ENCODE peak calls at places on chromosomes 2 and 18, in four cellular contexts. B is activated CD4-positive, alpha-beta T cell treated with anti-CD3 and anti-CD28 coated beads, Interleukin-2, amount 50 U/mL, for 4 hours; E is Daoy; H is AG08395. F is an unnamed sample.
A peak's percentile ranks its signal among the peaks of the same experiment; 100 is the strongest.

GRCh38 chr2:187499941-187500532 is 52.0 kb upstream of the CALCRL start:
- DNase-seq in B (no peak), H (peak; percentile 50), E (peak; percentile 43), F (peak; percentile 61)

GRCh38 chr18:60209042-60209441 is 163.5 kb downstream of the MC4R start:
- DNase-seq in B (no peak), H (no peak), E (no peak), F (no peak)

GRCh38 chr18:36831139-36831538 is 2.2 kb downstream of the KIAA1328 start:
- DNase-seq in B (no peak), E (no peak), H (no peak), F (no peak)

GRCh38 chr2:150280255-150280654 is 207.2 kb downstream of the RND3 start:
- DNase-seq in E (no peak), B (no peak), H (peak; percentile 70), F (no peak)

GRCh38 chr2:56239437-56239836 is 55.6 kb downstream of the CCDC85A start:
- DNase-seq in E (peak; percentile 26), B (no peak), H (peak; percentile 18), F (peak; percentile 16)

GRCh38 chr2:241702405-241703127 is 727 bp downstream of the ING5 start:
- DNase-seq in E (peak; percentile 89), B (peak; percentile 90), H (peak; percentile 94), F (peak; percentile 81)

GRCh38 chr2:241214766-241215165 is 26.3 kb downstream of the ANO7 start:
- DNase-seq in B (no peak), E (no peak), H (no peak), F (no peak)

GRCh38 chr2:159290289-159290907 is 3.9 kb upstream of the WDSUB1 start:
- DNase-seq in H (peak; percentile 77), B (no peak), E (peak; percentile 52), F (peak; percentile 73)

GRCh38 chr2:217992061-217992460 is 10.7 kb downstream of the TNS1 start:
- DNase-seq in E (no peak), B (no peak), H (no peak), F (no peak)

GRCh38 chr18:76428396-76429261 is 66.4 kb downstream of the ZNF516 start:
- DNase-seq in H (no peak), E (no peak), B (no peak), F (no peak)

GRCh38 chr2:66587216-66587615 is 152.3 kb downstream of the MEIS1 start:
- DNase-seq in E (peak; percentile 46), H (no peak), B (no peak), F (peak; percentile 54)

GRCh38 chr2:159506764-159507406 is 109.5 kb downstream of the BAZ2B start:
- DNase-seq in B (no peak), H (no peak), E (peak; percentile 9), F (no peak)

GRCh38 chr2:182522428-182522896 is 95.6 kb upstream of the PDE1A start:
- DNase-seq in H (no peak), B (no peak), E (no peak), F (no peak)

GRCh38 chr2:192498747-192499146 is 304.0 kb upstream of the TMEFF2 start:
- DNase-seq in E (no peak), H (no peak), B (no peak), F (peak; percentile 50)

GRCh38 chr2:229235136-229235914 is 35.8 kb downstream of the PID1 start:
- DNase-seq in B (no peak), H (peak; percentile 41), E (no peak), F (no peak)

GRCh38 chr18:56501896-56502295 is 136.5 kb downstream of the TXNL1 start:
- DNase-seq in H (no peak), E (no peak), B (no peak), F (no peak)

GRCh38 chr2:236871500-236872001 is 214.1 kb upstream of the COPS8 start:
- DNase-seq in E (peak; percentile 92), B (no peak), H (peak; percentile 94), F (peak; percentile 99)

GRCh38 chr2:176473177-176473576 is 203.9 kb downstream of the MTX2 start:
- DNase-seq in H (peak; percentile 40), E (peak; percentile 48), B (no peak), F (peak; percentile 38)

GRCh38 chr2:30899655-30900054 is 92.4 kb upstream of the CAPN13 start:
- DNase-seq in H (no peak), E (no peak), B (no peak), F (no peak)

GRCh38 chr2:125652260-125652659 is 1003.7 kb upstream of the GYPC start:
- DNase-seq in E (no peak), H (no peak), B (no peak), F (no peak)

GRCh38 chr2:157067562-157067961 is 189.9 kb upstream of the GALNT5 start:
- DNase-seq in B (no peak), H (no peak), E (no peak), F (no peak)

GRCh38 chr2:160471950-160472349 is 21.7 kb downstream of the RBMS1 start:
- DNase-seq in B (no peak), H (no peak), E (no peak), F (no peak)

GRCh38 chr18:36333418-36333817 is 35.9 kb downstream of the FHOD3 start:
- DNase-seq in H (peak; percentile 83), E (no peak), B (no peak), F (peak; percentile 32)

GRCh38 chr18:76356666-76357065 is 138.4 kb downstream of the ZNF516 start:
- DNase-seq in H (no peak), E (no peak), B (no peak), F (no peak)

GRCh38 chr2:163659224-163659623 is 76.6 kb downstream of the FIGN start:
- DNase-seq in H (no peak), E (no peak), B (no peak), F (no peak)

GRCh38 chr2:45170976-45171514 is 161.8 kb upstream of the SIX2 start:
- DNase-seq in H (no peak), B (no peak), E (peak; percentile 24), F (no peak)

GRCh38 chr2:152347076-152347475 is 12.1 kb downstream of the FMNL2 start:
- DNase-seq in H (peak; percentile 66), B (no peak), E (peak; percentile 79), F (peak; percentile 80)

GRCh38 chr2:126482582-126483464 is 173.1 kb upstream of the GYPC start:
- DNase-seq in B (no peak), H (no peak), E (no peak), F (peak; percentile 14)

GRCh38 chr2:161102770-161103450 is 57.3 kb upstream of the TANK start:
- DNase-seq in B (no peak), H (no peak), E (no peak), F (no peak)

F was measured in H4.